ENCODE peak calls at places on chromosomes 4 and X, in nine cellular contexts. S is NCI-H1105; M is T-helper 9 cell; R is activated naive CD4-positive, alpha-beta T cell treated with anti-CD3 and anti-CD28 coated beads for 36 hours; Q is amniotic stem cell; W is NCI-H146; I is stimulated activated CD8-positive, alpha-beta memory T cell treated with anti-CD3 and anti-CD28 coated beads, Interleukin-2, amount 100 ng/mL, for 1 hour; D is breast epithelium; Y is GM10248. O is an unnamed sample.
A peak's percentile ranks its signal among the peaks of the same experiment; 100 is the strongest.

GRCh38 chr4:45944000-45944399 is 179.9 kb downstream of the GABRG1 start:
- DNase-seq in Q (no peak), M (no peak), S (no peak), Y (no peak), I (no peak), D (no peak), R (no peak), W (peak; percentile 2), O (peak; percentile 2)

GRCh38 chr4:157072002-157072401 is 3.9 kb upstream of the GLRB start:
- DNase-seq in Q (peak; percentile 16), S (no peak), I (no peak), W (no peak), D (no peak), R (no peak), Y (no peak), M (no peak), O (no peak)

GRCh38 chrX:95058815-95059214 is 1384.8 kb downstream of the FAM133A start:
- DNase-seq in I (no peak), M (no peak), Q (peak; percentile 29), D (no peak), R (no peak), W (no peak), S (no peak), Y (no peak), O (no peak)

GRCh38 chr4:139817657-139818452 is 152.2 kb downstream of the MGST2 start:
- DNase-seq in S (peak; percentile 61), Y (no peak), M (no peak), R (no peak), D (no peak), I (no peak), Q (no peak), W (peak; percentile 87), O (no peak)

GRCh38 chr4:91600301-91600700 is 703.5 kb upstream of the GRID2 start:
- DNase-seq in S (no peak), I (no peak), Y (no peak), M (no peak), D (no peak), Q (no peak), W (no peak), R (no peak), O (no peak)

GRCh38 chr4:105215609-105216313 is 69.1 kb downstream of the TET2 start:
- DNase-seq in I (no peak), Q (no peak), M (no peak), W (no peak), D (no peak), R (no peak), S (no peak), Y (peak; percentile 17), O (peak; percentile 71)

GRCh38 chrX:31266172-31267076 is 194.6 kb upstream of the FTHL17 start:
- DNase-seq in Q (no peak), S (no peak), W (no peak), R (peak; percentile 4), Y (peak; percentile 73), M (no peak), I (no peak), D (no peak), O (peak; percentile 55)

GRCh38 chrX:107566603-107567262 is 61.6 kb upstream of the PRPS1 start:
- DNase-seq in W (no peak), Q (no peak), R (no peak), S (no peak), I (no peak), Y (no peak), D (no peak), M (no peak), O (no peak)

GRCh38 chrX:22674947-22675346 is 324.8 kb upstream of the DDX53 start:
- DNase-seq in S (no peak), W (peak; percentile 91), R (no peak), M (no peak), Q (no peak), D (no peak), Y (no peak), I (no peak), O (no peak)

GRCh38 chrX:51144828-51145442 is 187.7 kb upstream of the NUDT10 start:
- DNase-seq in M (no peak), Q (no peak), S (peak; percentile 9), R (peak; percentile 52), W (peak; percentile 24), Y (peak; percentile 21), D (no peak), I (no peak), O (peak; percentile 43)

GRCh38 chr4:23685481-23685880 is 204.4 kb downstream of the PPARGC1A start:
- DNase-seq in S (no peak), W (no peak), Y (no peak), D (no peak), M (no peak), Q (no peak), R (no peak), I (no peak), O (no peak)

GRCh38 chrX:30570505-30570904 is 7.1 kb downstream of the TASL start:
- DNase-seq in S (peak; percentile 1), M (no peak), I (no peak), W (no peak), D (no peak), Y (no peak), Q (no peak), R (no peak), O (peak; percentile 40)

GRCh38 chrX:40152173-40152705 is 54.5 kb upstream of the BCOR start:
- DNase-seq in Q (no peak), Y (peak; percentile 26), M (no peak), S (peak; percentile 29), I (no peak), W (peak; percentile 60), R (peak; percentile 45), D (no peak), O (no peak)

GRCh38 chr4:147755567-147756295 is 23.8 kb downstream of the ARHGAP10 start:
- DNase-seq in I (no peak), Q (no peak), W (no peak), S (no peak), M (no peak), R (no peak), D (no peak), Y (no peak), O (peak; percentile 60)

GRCh38 chrX:45803383-45803921 is 602.8 kb upstream of the DIPK2B start:
- DNase-seq in S (no peak), I (no peak), Q (peak; percentile 34), R (peak; percentile 70), D (no peak), Y (no peak), M (no peak), W (no peak), O (peak; percentile 12)

GRCh38 chr4:137125011-137125410 is 407.3 kb downstream of the PCDH18 start:
- DNase-seq in Y (no peak), Q (peak; percentile 30), W (no peak), M (no peak), D (no peak), R (no peak), I (no peak), S (no peak), O (no peak)

O was measured in GM12865.